ENCODE peak calls at places on chromosome 18, in four cellular contexts. U is K562, Z is IMR-90, A is endothelial cell of umbilical vein. M is an unnamed sample.

GRCh38 chr18:79940814-79941472 is 10.5 kb downstream of the SLC66A2 start:
- DNase-seq in A (no peak), Z (no peak), U (no peak), M (no peak)

GRCh38 chr18:77133920-77134496 is 1.4 kb upstream of the MBP start:
- DNase-seq in Z (no peak), A (no peak), U (no peak), M (no peak)

GRCh38 chr18:68466714-68467113 is 248.2 kb downstream of the TMX3 start:
- DNase-seq in A (no peak), U (no peak), Z (peak), M (no peak)

GRCh38 chr18:48955528-48956261 is 4.9 kb upstream of the SMAD7 start:
- DNase-seq in A (peak), U (no peak), Z (peak), M (no peak)

GRCh38 chr18:10182009-10182624 is 268.3 kb downstream of the VAPA start:
- DNase-seq in Z (no peak), A (no peak), U (no peak), M (no peak)

GRCh38 chr18:44802508-44802907 is 121.8 kb downstream of the SETBP1 start:
- DNase-seq in U (no peak), Z (peak), A (no peak), M (no peak)

GRCh38 chr18:37265382-37265781 is 300.2 kb downstream of the CELF4 start:
- DNase-seq in U (no peak), Z (no peak), A (no peak), M (no peak)

GRCh38 chr18:31275722-31276463 is 42.1 kb upstream of the DSG1 start:
- DNase-seq in Z (no peak), A (no peak), U (no peak), M (no peak)

GRCh38 chr18:58998421-58999203 is 133.9 kb downstream of the ZNF532 start:
- DNase-seq in A (no peak), Z (peak), U (no peak), M (no peak)

GRCh38 chr18:23992119-23992940 is 22.2 kb upstream of the TTC39C start:
- DNase-seq in A (no peak), U (no peak), Z (peak), M (no peak)

GRCh38 chr18:77911973-77912372 is 662.3 kb downstream of the GALR1 start:
- DNase-seq in U (no peak), Z (no peak), A (no peak), M (no peak)

GRCh38 chr18:58253871-58254270 is 209.8 kb downstream of the NEDD4L start:
- DNase-seq in U (no peak), Z (no peak), A (no peak), M (no peak)

GRCh38 chr18:30971338-30971956 is 71.1 kb downstream of the DSC3 start:
- DNase-seq in U (peak), A (peak), Z (peak), M (no peak)

GRCh38 chr18:73235491-73235890 is 367.7 kb upstream of the NETO1 start:
- DNase-seq in Z (peak), A (no peak), U (no peak), M (peak)

GRCh38 chr18:80147037-80147417 is 38.0 kb downstream of the ADNP2 start:
- DNase-seq in A (peak), U (no peak), Z (no peak), M (no peak)

GRCh38 chr18:65214456-65214855 is 536.4 kb upstream of the CDH7 start:
- DNase-seq in A (no peak), Z (no peak), U (no peak), M (no peak)

DNA sequence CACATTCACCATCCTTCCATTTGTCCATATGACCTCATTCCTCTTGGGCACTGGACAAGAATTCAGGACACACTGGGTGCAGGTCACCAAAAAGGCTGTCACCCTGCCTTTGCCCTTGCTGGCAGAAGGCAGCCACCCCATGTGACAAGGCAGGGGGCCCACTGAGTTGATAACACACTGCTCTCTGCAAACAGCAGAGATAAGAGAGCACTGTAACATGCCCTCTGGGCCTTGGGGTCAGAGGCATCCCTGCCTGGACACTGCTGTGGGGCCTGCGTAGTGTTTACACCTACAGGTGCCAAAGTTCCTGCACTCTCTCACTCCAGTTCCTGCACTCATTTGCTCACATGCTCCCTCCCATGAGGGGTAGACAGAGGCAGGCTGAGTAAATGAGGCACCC is 344.7 kb upstream of the TCF4 start:
- DNase-seq in Z (no peak), A (no peak), U (no peak), M (no peak)
- TF ChIP-seq FOS in Z (no peak), A (no peak), U (no peak), M (no peak)

GRCh38 chr18:47512056-47512455 is 260.6 kb upstream of the SKOR2 start:
- DNase-seq in Z (no peak), A (no peak), U (no peak), M (no peak)
- TF ChIP-seq FOS in Z (no peak), A (no peak), U (no peak), M (no peak)

DNA sequence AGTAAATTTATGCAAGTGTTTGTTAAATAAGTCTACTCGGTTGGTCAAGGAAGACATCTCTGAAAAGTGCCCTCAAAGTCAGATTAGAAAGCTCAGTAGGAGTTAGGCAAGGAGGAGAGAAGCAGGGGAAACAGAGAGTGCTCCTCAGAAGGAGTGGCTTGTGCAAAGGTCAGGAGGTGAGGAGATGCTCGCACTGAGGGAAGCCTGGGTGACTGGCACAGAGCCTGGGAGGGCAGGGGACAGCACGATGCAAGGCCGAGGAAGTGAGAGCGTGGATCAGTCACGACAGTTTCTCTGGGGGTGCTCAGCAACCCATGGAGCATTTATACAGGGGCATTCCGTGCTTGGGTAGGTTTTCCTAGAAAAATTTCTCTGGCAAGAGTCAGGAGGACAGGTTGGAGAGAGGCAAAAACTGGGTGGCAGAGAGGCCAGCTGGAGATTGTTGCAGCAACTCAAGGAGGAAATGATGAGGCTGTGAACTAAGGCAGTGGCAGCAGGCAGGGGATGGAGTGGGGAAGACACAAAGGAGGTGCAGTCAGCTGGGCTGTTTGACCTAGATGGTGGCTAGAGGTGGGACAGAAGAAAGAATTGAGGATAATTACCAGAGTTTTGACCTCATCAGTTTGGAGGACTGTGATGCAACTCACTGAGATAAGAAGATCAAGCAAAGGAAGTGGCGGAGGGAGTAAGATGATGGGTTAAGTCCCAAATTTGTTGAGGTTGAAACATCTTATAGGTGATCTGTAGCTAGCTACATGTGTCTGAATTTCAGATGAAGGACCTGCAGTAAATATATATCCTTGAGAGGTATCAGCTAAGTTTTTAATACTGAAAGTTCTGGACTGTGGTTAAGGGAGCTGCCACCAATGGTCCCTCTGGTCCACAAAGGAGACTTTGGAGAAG is 52.4 kb downstream of the BCL2 start:
- DNase-seq in U (no peak), Z (no peak), A (no peak), M (no peak)
- TF ChIP-seq FOS in U (no peak), Z (no peak), A (no peak), M (no peak)

DNA sequence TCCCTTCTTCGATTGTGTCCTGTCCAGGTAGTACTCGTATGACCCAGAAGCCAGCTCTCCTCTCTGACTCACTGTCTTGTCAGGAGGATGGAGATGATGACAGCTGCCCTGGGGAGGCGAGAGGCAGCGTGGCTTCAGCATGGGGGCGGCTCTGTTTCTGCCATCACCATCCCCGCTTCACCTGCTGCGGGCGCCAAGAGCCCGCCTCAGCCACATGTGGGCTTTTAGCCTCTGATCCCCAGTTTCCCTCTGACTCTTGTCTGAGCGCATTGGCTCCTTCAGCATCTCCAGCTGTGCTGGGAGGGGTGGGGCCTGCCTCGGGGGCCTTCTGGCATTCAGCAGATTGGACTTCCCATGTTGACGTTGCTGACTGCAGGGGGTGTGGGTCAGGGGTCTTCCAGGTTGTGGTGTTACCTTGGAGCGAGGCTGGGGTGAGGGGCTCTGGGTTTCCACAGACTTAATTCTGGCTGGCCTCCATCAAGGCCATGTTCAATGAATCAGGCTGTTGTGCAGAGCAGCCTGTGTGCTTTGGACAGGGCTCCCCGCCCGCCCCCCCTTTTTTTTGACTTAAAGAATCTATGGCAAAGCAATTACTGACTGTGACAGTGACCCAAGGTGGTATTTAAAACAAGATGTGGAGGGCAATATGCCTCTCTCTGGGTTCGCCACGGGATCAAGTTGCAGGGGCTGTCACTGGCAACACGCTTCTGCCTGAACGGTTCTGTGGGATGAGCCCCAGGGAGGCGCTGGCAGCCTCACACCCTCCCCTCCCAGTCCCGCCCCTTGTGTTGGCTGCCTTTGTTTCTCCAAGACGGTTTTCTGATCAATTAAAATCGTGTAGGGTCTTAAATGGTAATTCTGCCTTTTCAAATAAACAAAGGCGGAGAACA is 228.3 kb downstream of the LDLRAD4 start:
- DNase-seq in A (no peak), Z (no peak), U (no peak), M (no peak)
- TF ChIP-seq FOS in A (no peak), Z (no peak), U (no peak), M (no peak)